ENCODE peak calls at places on chromosomes 12 and 14, in seven cellular contexts. S is HT-29; L is lower lobe of right lung; O is GM20000; G is neural crest cell; H is GM23338; R is stimulated activated CD4-positive, alpha-beta T cell treated with anti-CD3 and anti-CD28 coated beads, Interleukin-15, amount 100 ng/mL, for 1 hour. W is an unnamed sample.

GRCh38 chr12:4743046-4743445 is 22.8 kb downstream of the GALNT8 start:
- DNase-seq in S (peak; percentile 10), L (no peak), O (no peak), G (no peak), H (peak; percentile 81), R (no peak), W (peak; percentile 5)

GRCh38 chr12:10847701-10848100 is 1.6 kb downstream of the PRR4 start:
- DNase-seq in S (no peak), L (no peak), O (no peak), G (no peak), H (no peak), R (no peak), W (no peak)

GRCh38 chr14:96917442-96917963 is 120.3 kb downstream of the VRK1 start:
- DNase-seq in S (no peak), L (no peak), O (no peak), G (no peak), H (no peak), R (no peak), W (no peak)

GRCh38 chr14:67168110-67168441 is 21.2 kb upstream of the GARIN2 start:
- DNase-seq in S (no peak), L (no peak), O (no peak), G (no peak), H (no peak), R (no peak), W (no peak)

GRCh38 chr14:58805605-58806358 is 168.0 kb downstream of the DACT1 start:
- DNase-seq in S (peak; percentile 30), L (no peak), O (no peak), G (no peak), H (no peak), R (no peak), W (no peak)

GRCh38 chr12:33795536-33795935 is 226.8 kb upstream of the ALG10 start:
- DNase-seq in S (no peak), L (no peak), O (no peak), G (no peak), H (no peak), R (no peak), W (peak; percentile 99)

GRCh38 chr12:51714666-51715065 is 123.6 kb downstream of the SCN8A start:
- DNase-seq in S (no peak), L (no peak), O (no peak), G (no peak), H (no peak), R (no peak), W (peak; percentile 76)

GRCh38 chr12:123101467-123102004 is 49.4 kb downstream of the PITPNM2 start:
- DNase-seq in S (no peak), L (no peak), O (no peak), G (no peak), H (peak; percentile 26), R (no peak), W (no peak)

GRCh38 chr14:80973918-80974317 is 18.5 kb downstream of the TSHR start:
- DNase-seq in S (no peak), L (no peak), O (no peak), G (no peak), H (no peak), R (no peak), W (no peak)

GRCh38 chr12:40188558-40189320 is 36.1 kb upstream of the LRRK2 start:
- DNase-seq in S (no peak), L (no peak), O (no peak), G (no peak), H (no peak), R (no peak), W (no peak)

GRCh38 chr14:103502877-103503276 is 19.8 kb downstream of the CKB start:
- DNase-seq in S (no peak), L (no peak), O (no peak), G (no peak), H (no peak), R (no peak), W (no peak)

GRCh38 chr12:857611-858010 is 91.9 kb downstream of the RAD52 start:
- DNase-seq in S (no peak), L (no peak), O (no peak), G (no peak), H (no peak), R (no peak), W (peak; percentile 76)

GRCh38 chr12:88931598-88931997 is 351.3 kb upstream of the KITLG start:
- DNase-seq in S (peak; percentile 49), L (no peak), O (no peak), G (no peak), H (no peak), R (no peak), W (no peak)

GRCh38 chr12:111699962-111700361 is 14.1 kb downstream of the ACAD10 start:
- DNase-seq in S (no peak), L (no peak), O (no peak), G (no peak), H (no peak), R (no peak), W (no peak)

GRCh38 chr12:95591731-95592130 is 40.5 kb upstream of the USP44 start:
- DNase-seq in S (no peak), L (no peak), O (no peak), G (no peak), H (no peak), R (no peak), W (no peak)

GRCh38 chr14:92254786-92255185 is 68.2 kb upstream of the SLC24A4 start:
- DNase-seq in S (no peak), L (no peak), O (no peak), G (peak; percentile 16), H (peak; percentile 80), R (no peak), W (no peak)

GRCh38 chr12:28104893-28105864 is 85.1 kb upstream of the CCDC91 start:
- DNase-seq in S (no peak), L (no peak), O (no peak), G (no peak), H (no peak), R (no peak), W (no peak)

GRCh38 chr12:112777387-112778025 is 14.0 kb upstream of the RPH3A start:
- DNase-seq in S (no peak), L (no peak), O (no peak), G (no peak), H (peak; percentile 76), R (no peak), W (no peak)

GRCh38 chr14:91753501-91754128 is 21.7 kb upstream of the CATSPERB start:
- DNase-seq in S (no peak), L (no peak), O (no peak), G (no peak), H (no peak), R (no peak), W (peak; percentile 50)

GRCh38 chr12:51424094-51424661 is 453 bp upstream of the SLC4A8 start:
- DNase-seq in S (no peak), L (no peak), O (no peak), G (no peak), H (no peak), R (no peak), W (no peak)

GRCh38 chr14:53956427-53957201 is at the start of gene BMP4:
- DNase-seq in S (peak; percentile 91), L (peak; percentile 75), O (peak; percentile 74), G (no peak), H (peak; percentile 97), R (no peak), W (no peak)

GRCh38 chr12:101166866-101167265 is 43.2 kb downstream of the SLC5A8 start:
- DNase-seq in S (no peak), L (no peak), O (no peak), G (no peak), H (no peak), R (no peak), W (no peak)

GRCh38 chr12:124720687-124721500 is 142.8 kb downstream of the SCARB1 start:
- DNase-seq in S (no peak), L (no peak), O (no peak), G (no peak), H (no peak), R (no peak), W (peak; percentile 49)

GRCh38 chr14:100628225-100628624 is 41.0 kb upstream of the BEGAIN start:
- DNase-seq in S (no peak), L (no peak), O (no peak), G (no peak), H (no peak), R (no peak), W (no peak)

GRCh38 chr12:23564454-23564853 is 385.0 kb downstream of the SOX5 start:
- DNase-seq in S (no peak), L (no peak), O (no peak), G (no peak), H (no peak), R (no peak), W (no peak)

GRCh38 chr12:96811083-96811482 is 96.0 kb upstream of the NEDD1 start:
- DNase-seq in S (peak; percentile 35), L (no peak), O (no peak), G (no peak), H (no peak), R (no peak), W (peak; percentile 96)

GRCh38 chr12:130953783-130954543 is at the start of gene ADGRD1:
- DNase-seq in S (no peak), L (peak; percentile 79), O (peak; percentile 44), G (no peak), H (peak; percentile 38), R (no peak), W (no peak)

GRCh38 chr12:62268956-62269355 is 8.8 kb downstream of the USP15 start:
- DNase-seq in S (no peak), L (no peak), O (no peak), G (no peak), H (no peak), R (no peak), W (peak; percentile 51)